ENCODE peak calls at places on chromosomes 11 and 22, in nine cellular contexts. J is cardiac muscle cell; G is hepatocyte; D is HCT116; Q is CD4-positive, alpha-beta T cell; S is dorsolateral prefrontal cortex; Y is body of pancreas; V is adrenal gland; K is breast epithelium. R is an unnamed sample.

GRCh38 chr11:111745719-111746504 is 20.3 kb downstream of the PPP2R1B start:
- DNase-seq in J (no peak), G (no peak), D (no peak), Q (no peak), S (no peak), Y (no peak), V (no peak), K (no peak), R (no peak)

GRCh38 chr11:73258104-73258684 is 13.9 kb upstream of the P2RY6 start:
- DNase-seq in J (no peak), G (no peak), D (no peak), Q (no peak), S (no peak), Y (no peak), V (peak; percentile 42), K (no peak), R (no peak)

GRCh38 chr11:34151166-34151565 is 45.7 kb downstream of the NAT10 start:
- DNase-seq in J (no peak), G (no peak), D (no peak), Q (no peak), S (no peak), Y (no peak), V (no peak), K (no peak), R (no peak)

GRCh38 chr11:116928102-116928777 is 90.8 kb upstream of the APOA1 start:
- DNase-seq in J (no peak), G (no peak), D (no peak), Q (no peak), S (no peak), Y (no peak), V (no peak), K (no peak), R (no peak)

GRCh38 chr11:64743591-64744543 is at the start of gene RASGRP2:
- DNase-seq in J (peak; percentile 45), G (peak; percentile 58), D (no peak), Q (peak; percentile 88), S (peak; percentile 27), Y (peak; percentile 57), V (peak; percentile 84), K (peak; percentile 69), R (no peak)

GRCh38 chr11:31968774-31969433 is 122.0 kb upstream of the RCN1 start:
- DNase-seq in J (no peak), G (peak; percentile 22), D (no peak), Q (no peak), S (peak; percentile 21), Y (no peak), V (peak; percentile 88), K (no peak), R (no peak)

GRCh38 chr11:76369406-76369805 is 11.5 kb downstream of the THAP12 start:
- DNase-seq in J (no peak), G (no peak), D (no peak), Q (no peak), S (no peak), Y (peak; percentile 66), V (no peak), K (no peak), R (no peak)

GRCh38 chr11:111166655-111167054 is 78.9 kb upstream of the POU2AF2 start:
- DNase-seq in J (no peak), G (no peak), D (no peak), Q (no peak), S (no peak), Y (no peak), V (no peak), K (no peak), R (no peak)

GRCh38 chr22:19700790-19701419 is 13.4 kb upstream of the SEPTIN5 start:
- DNase-seq in J (no peak), G (no peak), D (no peak), Q (no peak), S (no peak), Y (no peak), V (no peak), K (no peak), R (no peak)

GRCh38 chr11:78406568-78407196 is 10.9 kb downstream of the GAB2 start:
- DNase-seq in J (no peak), G (no peak), D (no peak), Q (no peak), S (no peak), Y (no peak), V (no peak), K (no peak), R (no peak)

GRCh38 chr22:19783531-19784395 is 23.2 kb downstream of the TBX1 start:
- DNase-seq in J (no peak), G (no peak), D (no peak), Q (no peak), S (no peak), Y (no peak), V (no peak), K (no peak), R (no peak)

GRCh38 chr11:70745451-70745850 is 347.1 kb downstream of the CTTN start:
- DNase-seq in J (no peak), G (no peak), D (no peak), Q (no peak), S (no peak), Y (no peak), V (no peak), K (no peak), R (no peak)
- TF ChIP-seq CTCF in J (no peak), G (no peak), D (no peak), Q (no peak), S (no peak), Y (no peak), V (no peak), K (no peak), R (no peak)

DNA sequence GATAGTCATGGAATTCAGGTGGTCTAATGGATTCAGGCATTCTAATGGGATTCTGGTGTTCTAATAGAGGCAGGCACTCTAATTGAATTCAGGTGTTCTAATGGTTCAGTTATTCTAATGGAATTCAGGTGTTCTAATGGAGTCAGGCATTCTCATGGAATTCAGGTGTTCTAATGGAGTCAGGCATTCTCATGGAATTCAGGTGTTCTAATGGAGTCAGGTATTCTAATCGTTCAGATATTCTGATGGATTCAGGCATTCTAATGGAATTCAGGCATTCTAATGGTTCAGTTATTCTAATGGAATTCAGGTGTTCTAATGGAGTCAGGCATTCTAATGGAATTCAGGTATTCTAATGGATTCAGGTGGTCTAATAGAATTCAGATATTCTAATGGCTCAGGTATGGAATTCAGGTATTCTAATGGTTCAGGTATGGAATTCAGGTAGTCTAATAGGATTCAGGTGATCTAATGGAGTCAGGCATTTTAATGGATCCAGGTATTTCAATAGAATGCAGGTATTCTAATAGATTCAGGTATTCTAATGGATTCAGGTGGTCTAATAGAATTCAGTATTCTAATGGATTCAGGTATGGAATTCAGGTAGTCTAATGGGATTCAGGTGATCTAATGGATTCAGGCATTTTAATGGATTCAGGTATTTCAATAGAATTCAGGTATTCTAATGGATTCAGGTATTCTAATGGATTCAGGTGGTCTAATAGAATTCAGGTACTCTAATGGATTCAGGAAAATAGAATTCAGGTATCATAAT is 22.0 kb upstream of the PHF21B start:
- DNase-seq in J (no peak), G (no peak), D (no peak), Q (no peak), S (no peak), Y (no peak), V (no peak), K (no peak), R (no peak)
- H3K27ac ChIP-seq in J (no peak overlapping the region), G (no peak overlapping the region), D (no peak overlapping the region), Q (no peak overlapping the region), S (no peak overlapping the region), Y (no peak overlapping the region), V (no peak overlapping the region), K (no peak overlapping the region), R (no peak overlapping the region)

GRCh38 chr11:27574342-27574741 is 67.8 kb upstream of the LIN7C start:
- DNase-seq in J (no peak), G (no peak), D (no peak), Q (no peak), S (no peak), Y (no peak), V (no peak), K (no peak), R (no peak)
- TF ChIP-seq CTCF in J (no peak), G (no peak), D (no peak), Q (no peak), S (no peak), Y (no peak), V (no peak), K (no peak), R (no peak)

GRCh38 chr22:46619830-46620501 is at the start of gene GRAMD4:
- DNase-seq in J (no peak), G (no peak), D (no peak), Q (no peak), S (peak; percentile 63), Y (no peak), V (no peak), K (no peak), R (no peak)

GRCh38 chr22:46617250-46618103 is 2.7 kb upstream of the GRAMD4 start:
- DNase-seq in J (no peak), G (no peak), D (no peak), Q (no peak), S (no peak), Y (no peak), V (no peak), K (no peak), R (no peak)

GRCh38 chr22:46619240-46619829 is 851 bp upstream of the GRAMD4 start:
- DNase-seq in J (no peak), G (no peak), D (no peak), Q (no peak), S (no peak), Y (no peak), V (no peak), K (no peak), R (no peak)

GRCh38 chr22:46618104-46618647 is 2.0 kb upstream of the GRAMD4 start:
- DNase-seq in J (no peak), G (no peak), D (no peak), Q (no peak), S (no peak), Y (no peak), V (no peak), K (no peak), R (no peak)

GRCh38 chr22:46618667-46619066 is 1.5 kb upstream of the GRAMD4 start:
- DNase-seq in J (no peak), G (no peak), D (no peak), Q (no peak), S (no peak), Y (no peak), V (no peak), K (no peak), R (no peak)
- H3K27ac ChIP-seq in J (no peak overlapping the region), G (no peak overlapping the region), D (no peak overlapping the region), Q (no peak overlapping the region), S (peak overlapping the region; percentile 76), Y (no peak overlapping the region), V (no peak overlapping the region), K (no peak overlapping the region), R (no peak overlapping the region)

DNA sequence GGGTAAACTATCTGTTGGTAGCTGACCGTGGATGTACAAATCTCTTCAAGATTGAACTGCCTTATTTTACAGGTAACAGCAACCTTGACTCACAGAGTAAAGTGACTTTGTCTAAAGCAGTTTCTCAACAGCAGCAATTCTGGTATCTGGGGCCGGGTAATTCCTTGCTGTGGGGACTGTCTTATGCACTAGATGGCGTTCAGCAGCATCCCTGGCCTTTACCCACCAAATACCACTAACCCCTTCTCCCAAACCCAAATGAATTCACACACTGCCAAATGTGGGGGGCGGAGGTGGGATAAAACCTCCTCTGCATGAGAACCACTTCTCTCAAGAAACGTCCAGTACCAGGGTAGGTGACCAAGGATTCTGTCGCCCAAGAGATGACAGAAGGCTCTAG is 1.7 kb upstream of the INCENP start:
- DNase-seq in J (peak; percentile 29), G (no peak), D (peak; percentile 21), Q (no peak), S (no peak), Y (no peak), V (no peak), K (no peak), R (no peak)
- TF ChIP-seq CTCF in J (peak; percentile 14), G (peak; percentile 21), D (no peak), Q (no peak), S (no peak), Y (no peak), V (no peak), K (no peak), R (no peak)